ENCODE peak calls at places on chromosome 1, in eight cellular contexts. Y is frontal cortex; J is Kasumi-1; H is astrocyte of the cerebellum; K is stimulated activated CD8-positive, alpha-beta memory T cell treated with anti-CD3 and anti-CD28 coated beads, Interleukin-4, amount 100 ng/mL, for 4 hours; Z is EL; S is activated T-helper 1 cell treated with Interleukin-2 at 50 U/mL for 16 hours; W is uterus. N is an unnamed sample.

GRCh38 chr1:236099622-236100021 is 34.7 kb upstream of the NID1 start:
- DNase-seq in J (no peak), Z (peak), S (no peak), W (no peak), H (no peak), Y (no peak), K (no peak), N (no peak)

GRCh38 chr1:21100496-21100895 is 76.2 kb downstream of the EIF4G3 start:
- DNase-seq in Z (no peak), H (no peak), J (peak), S (no peak), Y (no peak), K (no peak), W (no peak), N (no peak)

GRCh38 chr1:183932412-183932811 is 105.1 kb downstream of the COLGALT2 start:
- DNase-seq in Y (peak), H (peak), S (no peak), K (no peak), J (no peak), Z (peak), W (peak), N (peak)

GRCh38 chr1:162029205-162029604 is 5.5 kb upstream of the OLFML2B start:
- DNase-seq in K (no peak), J (no peak), S (no peak), H (no peak), W (peak), Z (no peak), Y (no peak), N (no peak)

GRCh38 chr1:43440358-43440757 is 13.4 kb downstream of the HYI start:
- DNase-seq in W (peak), H (no peak), K (no peak), Y (no peak), Z (no peak), J (no peak), S (no peak), N (no peak)

GRCh38 chr1:40532844-40533424 is 1.5 kb downstream of the ZNF684 start:
- DNase-seq in Y (no peak), H (no peak), Z (peak), J (peak), S (no peak), K (no peak), W (no peak), N (no peak)

GRCh38 chr1:89965203-89965900 is 29.6 kb upstream of the ZNF326 start:
- DNase-seq in Y (no peak), K (no peak), Z (no peak), W (no peak), H (no peak), S (no peak), J (no peak), N (no peak)

GRCh38 chr1:7644906-7645750 is 126.0 kb upstream of the VAMP3 start:
- DNase-seq in Z (no peak), J (peak), K (no peak), Y (no peak), H (no peak), S (no peak), W (no peak), N (peak)

GRCh38 chr1:61588736-61589381 is 136.1 kb downstream of the TM2D1 start:
- DNase-seq in H (peak), K (peak), J (peak), Z (peak), S (peak), W (peak), Y (no peak), N (no peak)

GRCh38 chr1:66253330-66253921 is 280.5 kb upstream of the SGIP1 start:
- DNase-seq in S (no peak), H (peak), W (no peak), Y (peak), J (peak), K (no peak), Z (peak), N (no peak)

N was measured in upper lobe of right lung.